ENCODE peak calls at places on chromosomes 13 and 19, in seven cellular contexts. F is K562, V is uterus, Y is A549, A is HCT116, Q is ovary, J is esophagus squamous epithelium. O is an unnamed sample.

GRCh38 chr19:46617566-46618079 is 7.3 kb downstream of the PTGIR start:
- DNase-seq in Q (no peak), A (no peak), V (no peak), F (no peak), Y (no peak), J (no peak), O (no peak)

GRCh38 chr13:52848455-52849190 is at the start of gene PCDH8:
- DNase-seq in V (no peak), F (no peak), Q (no peak), A (no peak), Y (no peak), J (no peak), O (no peak)

GRCh38 chr13:18943273-18943672 is 238.4 kb downstream of the TUBA3C start:
- DNase-seq in A (no peak), J (no peak), F (no peak), Y (no peak), Q (no peak), V (no peak), O (no peak)

GRCh38 chr13:102195566-102196462 is 206.0 kb downstream of the FGF14 start:
- DNase-seq in Y (no peak), Q (no peak), V (no peak), A (no peak), J (no peak), F (no peak), O (no peak)

GRCh38 chr13:72808917-72809500 is 27.1 kb downstream of the PIBF1 start:
- DNase-seq in F (no peak), V (no peak), Y (no peak), Q (no peak), J (no peak), A (no peak), O (no peak)

GRCh38 chr13:101951114-101951513 is 450.7 kb downstream of the FGF14 start:
- DNase-seq in J (no peak), Y (no peak), Q (no peak), A (no peak), F (no peak), V (no peak), O (no peak)

GRCh38 chr13:97275265-97275664 is 53.1 kb downstream of the MBNL2 start:
- DNase-seq in Y (no peak), V (no peak), J (no peak), F (no peak), A (no peak), Q (no peak), O (no peak)

GRCh38 chr19:2425622-2426581 is 1.5 kb downstream of the TIMM13 start:
- DNase-seq in V (no peak), Q (no peak), J (no peak), Y (no peak), F (no peak), A (no peak), O (no peak)

GRCh38 chr13:54029226-54029625 is 1000.6 kb downstream of the OLFM4 start:
- DNase-seq in J (no peak), F (no peak), Q (no peak), V (no peak), A (no peak), Y (no peak), O (no peak)

GRCh38 chr19:33683881-33684549 is 62.3 kb downstream of the CHST8 start:
- DNase-seq in F (peak; percentile 27), Y (peak; percentile 49), V (no peak), Q (no peak), J (no peak), A (no peak), O (no peak)

GRCh38 chr13:101289764-101290163 is 126.5 kb downstream of the NALCN start:
- DNase-seq in Y (no peak), Q (no peak), J (no peak), A (no peak), F (no peak), V (no peak), O (no peak)

GRCh38 chr13:22793598-22794134 is 387.1 kb upstream of the SGCG start:
- DNase-seq in A (peak; percentile 84), J (no peak), F (no peak), V (no peak), Y (no peak), Q (no peak), O (no peak)

GRCh38 chr13:114081761-114082681 is 50.4 kb downstream of the RASA3 start:
- DNase-seq in F (no peak), A (no peak), J (no peak), Q (no peak), Y (no peak), V (no peak), O (no peak)

GRCh38 chr13:52884429-52884828 is 36.0 kb upstream of the PCDH8 start:
- DNase-seq in F (no peak), Q (no peak), J (no peak), Y (no peak), V (no peak), A (no peak), O (no peak)

GRCh38 chr13:113976711-113977684 is 3.1 kb upstream of the C13orf46 start:
- DNase-seq in F (no peak), Y (peak; percentile 11), Q (no peak), A (no peak), V (peak; percentile 14), J (no peak), O (no peak)

GRCh38 chr13:26558074-26558805 is 757 bp downstream of the WASF3 start:
- DNase-seq in Q (peak; percentile 31), A (no peak), F (no peak), V (peak; percentile 22), Y (no peak), J (no peak), O (no peak)

GRCh38 chr19:48928164-48929005 is 5.1 kb upstream of the DHDH start:
- DNase-seq in Q (no peak), J (no peak), F (no peak), A (no peak), Y (no peak), V (no peak), O (no peak)

GRCh38 chr19:2922987-2923386 is 21.8 kb downstream of the ZNF77 start:
- DNase-seq in Y (no peak), F (peak; percentile 29), J (no peak), A (no peak), Q (no peak), V (no peak), O (peak; percentile 83)

GRCh38 chr19:371501-372160 is 27.0 kb upstream of the MIER2 start:
- DNase-seq in F (no peak), Q (no peak), Y (no peak), A (no peak), J (no peak), V (no peak), O (no peak)

GRCh38 chr13:28478127-28478526 is 16.8 kb downstream of the FLT1 start:
- DNase-seq in Y (no peak), V (no peak), J (no peak), A (no peak), F (no peak), Q (no peak), O (no peak)

GRCh38 chr13:89763011-89763410 is 1584.5 kb upstream of the MIR17HG start:
- DNase-seq in V (no peak), Q (no peak), A (no peak), J (no peak), Y (no peak), F (no peak), O (no peak)

GRCh38 chr19:29841559-29842367 is 30.0 kb downstream of the CCNE1 start:
- DNase-seq in F (peak; percentile 41), J (no peak), Q (no peak), V (no peak), Y (peak; percentile 87), A (peak; percentile 78), O (no peak)

GRCh38 chr19:23381114-23381513 is 14.2 kb downstream of the ZNF91 start:
- DNase-seq in J (no peak), Q (no peak), F (no peak), A (no peak), Y (no peak), V (no peak), O (no peak)
- H3K9me3 ChIP-seq in J (peaks cover 5% of the 10 kb centered on the region), Q (peaks cover 5% of the 10 kb centered on the region), F (no peaks in the 10 kb centered on the region), A (peaks cover 15% of the 10 kb centered on the region), Y (peaks cover 67% of the 10 kb centered on the region), V (peaks cover 12% of the 10 kb centered on the region), O (peaks cover 7% of the 10 kb centered on the region)

DNA sequence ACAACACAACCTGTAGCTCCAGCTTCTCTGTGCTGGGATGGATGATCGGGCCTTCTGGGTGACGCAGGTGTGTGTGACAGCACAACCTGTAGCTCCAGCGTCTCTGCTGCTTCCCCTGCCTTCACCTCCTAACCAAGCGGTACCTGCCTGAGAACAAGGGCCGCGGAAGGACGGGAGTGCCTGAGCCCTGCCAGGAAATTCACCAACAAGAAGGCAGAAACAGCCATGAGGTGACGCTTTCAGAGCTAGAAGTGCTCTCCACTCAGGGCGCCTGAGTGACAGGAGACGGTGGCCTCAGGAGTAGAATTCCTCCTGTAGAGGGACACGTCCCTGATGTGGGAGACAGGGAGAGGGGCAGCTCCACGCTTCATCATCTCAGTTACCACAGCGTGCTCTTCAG is 17.4 kb downstream of the ZNF331 start:
- DNase-seq in F (no peak), V (no peak), A (no peak), Q (no peak), J (no peak), Y (no peak), O (no peak)
- TF ChIP-seq POLR2A in F (no peak), V (no peak), A (no peak), Q (no peak), J (no peak), Y (no peak), O (no peak)

GRCh38 chr19:15643387-15643786 is 2.7 kb downstream of the CYP4F3 start:
- DNase-seq in Y (no peak), V (no peak), A (no peak), F (no peak), J (no peak), Q (no peak), O (no peak)

GRCh38 chr19:15642807-15643206 is 2.1 kb downstream of the CYP4F3 start:
- DNase-seq in V (no peak), F (no peak), J (no peak), Y (no peak), Q (no peak), A (no peak), O (no peak)

GRCh38 chr19:15641901-15642491 is 1.3 kb downstream of the CYP4F3 start:
- DNase-seq in V (no peak), F (no peak), Q (no peak), Y (no peak), A (no peak), J (peak; percentile 7), O (no peak)

GRCh38 chr19:15644816-15645215 is 4.1 kb downstream of the CYP4F3 start:
- DNase-seq in J (no peak), Q (no peak), A (no peak), F (no peak), Y (no peak), V (no peak), O (no peak)

GRCh38 chr19:15644066-15644741 is 3.5 kb downstream of the CYP4F3 start:
- DNase-seq in Y (no peak), Q (no peak), V (no peak), A (no peak), F (no peak), J (no peak), O (no peak)
- H3K9me3 ChIP-seq in Y (no peaks in the 10 kb centered on the region), Q (peaks cover 4% of the 10 kb centered on the region), V (no peaks in the 10 kb centered on the region), A (no peaks in the 10 kb centered on the region), F (no peaks in the 10 kb centered on the region), J (no peaks in the 10 kb centered on the region), O (no peaks in the 10 kb centered on the region)

GRCh38 chr13:93577105-93577504 is 350.5 kb downstream of the GPC6 start:
- DNase-seq in J (no peak), Y (no peak), Q (no peak), F (no peak), A (no peak), V (no peak), O (no peak)
- TF ChIP-seq POLR2A in J (no peak), Y (no peak), Q (no peak), F (no peak), A (no peak), V (no peak), O (no peak)